ENCODE peak calls at places on chromosomes 16 and 17, in nine cellular contexts. U, O, L, X, Z, W, R, G and V are unnamed samples.

GRCh38 chr16:28188085-28188916 is 23.5 kb downstream of the XPO6 start:
- DNase-seq in X (no peak), Z (peak), U (peak), G (no peak), R (no peak), W (no peak), L (no peak), O (no peak), V (no peak)

GRCh38 chr17:69743091-69743490 is 328.6 kb downstream of the MAP2K6 start:
- DNase-seq in Z (no peak), R (no peak), L (no peak), W (no peak), G (no peak), U (peak), O (no peak), X (no peak), V (no peak)

GRCh38 chr17:29241015-29241963 is 5.4 kb upstream of the CRYBA1 start:
- DNase-seq in O (peak), G (no peak), X (peak), L (peak), W (no peak), Z (no peak), R (peak), U (peak), V (peak)

GRCh38 chr16:4261557-4262172 is 11.2 kb downstream of the TFAP4 start:
- DNase-seq in R (peak), Z (peak), O (peak), L (no peak), W (peak), U (peak), X (peak), G (peak), V (no peak)

GRCh38 chr16:89431158-89431584 is 59.2 kb downstream of the ANKRD11 start:
- DNase-seq in O (no peak), X (no peak), W (no peak), L (peak), R (no peak), Z (no peak), U (peak), G (no peak), V (peak)

GRCh38 chr16:65731840-65732239 is 610.0 kb upstream of the CDH11 start:
- DNase-seq in X (no peak), G (no peak), R (no peak), L (no peak), W (no peak), Z (no peak), O (no peak), U (peak), V (no peak)

GRCh38 chr17:17171991-17172939 is 33.9 kb downstream of the PLD6 start:
- DNase-seq in L (no peak), G (no peak), R (no peak), W (peak), O (peak), Z (no peak), X (no peak), U (no peak), V (no peak)

GRCh38 chr17:74759941-74760340 is 11.5 kb downstream of the NHERF1 start:
- DNase-seq in O (peak), G (no peak), X (no peak), R (no peak), W (no peak), U (no peak), Z (no peak), L (no peak), V (no peak)

GRCh38 chr17:633641-634091 is 81.0 kb downstream of the VPS53 start:
- DNase-seq in Z (no peak), X (no peak), W (no peak), O (no peak), R (no peak), L (no peak), G (no peak), U (no peak), V (no peak)

GRCh38 chr17:71180801-71181385 is 939.9 kb upstream of the SOX9 start:
- DNase-seq in U (peak), Z (no peak), G (no peak), W (no peak), R (no peak), O (no peak), X (no peak), L (no peak), V (peak)

GRCh38 chr17:58377005-58377660 is 25.1 kb upstream of the SUPT4H1 start:
- DNase-seq in R (peak), G (no peak), W (no peak), U (no peak), Z (no peak), L (no peak), O (no peak), X (no peak), V (no peak)

GRCh38 chr16:87581867-87582220 is 20.5 kb upstream of the JPH3 start:
- DNase-seq in Z (no peak), R (peak), L (peak), W (peak), U (peak), X (no peak), O (no peak), G (no peak), V (peak)

GRCh38 chr17:28968269-28968913 is 17.1 kb upstream of the PHF12 start:
- DNase-seq in G (peak), U (no peak), L (no peak), Z (no peak), O (no peak), R (no peak), X (peak), W (no peak), V (no peak)

GRCh38 chr16:55843105-55843395 is 10.2 kb upstream of the CES1 start:
- DNase-seq in X (no peak), O (no peak), L (no peak), R (no peak), G (no peak), Z (no peak), W (no peak), U (no peak), V (no peak)
- TF ChIP-seq CTCF in X (no peak), O (no peak), L (no peak), R (no peak), G (no peak), Z (no peak), W (no peak), U (no peak), V (no peak)

GRCh38 chr17:31283841-31284240 is 13.2 kb downstream of the OMG start:
- DNase-seq in L (no peak), O (no peak), U (no peak), G (no peak), W (no peak), R (no peak), Z (no peak), X (no peak), V (no peak)

GRCh38 chr17:31275126-31275525 is 21.9 kb downstream of the OMG start:
- DNase-seq in U (peak), R (no peak), Z (no peak), L (no peak), X (no peak), G (no peak), W (no peak), O (no peak), V (no peak)

GRCh38 chr17:31281061-31281460 is 16.0 kb downstream of the OMG start:
- DNase-seq in Z (no peak), O (no peak), G (no peak), W (no peak), R (no peak), X (no peak), U (no peak), L (no peak), V (no peak)

GRCh38 chr17:31274252-31274651 is 22.8 kb downstream of the OMG start:
- DNase-seq in R (no peak), O (no peak), G (no peak), W (no peak), Z (no peak), L (peak), X (no peak), U (peak), V (no peak)

GRCh38 chr17:31279401-31279800 is 17.6 kb downstream of the OMG start:
- DNase-seq in Z (no peak), R (no peak), G (no peak), O (no peak), U (no peak), W (no peak), X (no peak), L (no peak), V (no peak)
- TF ChIP-seq CTCF in Z (no peak), R (no peak), G (no peak), O (no peak), U (no peak), W (no peak), X (no peak), L (no peak), V (no peak)

GRCh38 chr16:46830417-46830901 is 521 bp downstream of the C16orf87 start:
- DNase-seq in Z (no peak), L (no peak), U (no peak), O (peak), W (peak), R (no peak), G (peak), X (no peak), V (no peak)
- TF ChIP-seq CTCF in Z (no peak), L (no peak), U (no peak), O (no peak), W (no peak), R (no peak), G (no peak), X (no peak), V (no peak)

DNA sequence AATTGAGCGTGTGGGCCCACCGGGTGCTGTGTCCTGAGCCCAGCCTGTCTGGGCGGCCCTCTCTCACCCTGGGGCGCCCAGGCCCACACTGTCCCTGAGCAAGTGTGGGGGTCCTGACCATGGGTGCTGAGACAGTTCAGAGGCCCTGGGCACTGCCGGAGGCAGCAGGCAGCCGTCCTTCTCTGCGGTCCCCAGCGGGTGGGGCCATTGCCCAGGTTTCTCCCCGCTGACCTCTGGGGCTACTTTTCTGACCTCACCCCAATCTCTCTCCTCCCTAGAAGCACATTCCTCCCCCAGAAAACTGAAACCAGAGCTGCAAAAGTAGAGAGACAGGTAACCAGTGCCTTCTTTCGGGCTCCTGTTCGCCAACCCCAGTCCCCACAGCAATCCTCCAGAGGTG is 36.0 kb upstream of the PVALEF start:
- DNase-seq in O (peak), R (no peak), W (no peak), U (no peak), X (no peak), G (no peak), L (no peak), Z (no peak), V (no peak)
- TF ChIP-seq CTCF in O (no peak), R (no peak), W (no peak), U (no peak), X (peak), G (no peak), L (no peak), Z (no peak), V (no peak)